ENCODE peak calls at places on chromosome 11, in nine cellular contexts. X, U, V, O, A, H, I, P and W are unnamed samples.

GRCh38 chr11:67640021-67640757 is 626 bp upstream of the TBX10 start:
- DNase-seq in X (no peak), U (peak), V (peak), O (peak), A (no peak), H (peak), I (peak), P (peak), W (peak)

GRCh38 chr11:2590951-2591754 is 108.6 kb downstream of the KCNQ1OT1 start:
- DNase-seq in X (no peak), U (no peak), V (no peak), O (no peak), A (peak), H (no peak), I (no peak), P (peak), W (peak)

GRCh38 chr11:8330896-8331295 is 67.2 kb upstream of the LMO1 start:
- DNase-seq in X (no peak), U (no peak), V (no peak), O (no peak), A (no peak), H (no peak), I (no peak), P (no peak), W (no peak)

GRCh38 chr11:130068986-130069683 is 559 bp upstream of the APLP2 start:
- DNase-seq in X (peak), U (no peak), V (peak), O (peak), A (no peak), H (no peak), I (no peak), P (no peak), W (peak)

GRCh38 chr11:118899296-118899688 is 15.6 kb downstream of the CXCR5 start:
- DNase-seq in X (no peak), U (no peak), V (no peak), O (no peak), A (no peak), H (no peak), I (no peak), P (peak), W (no peak)

GRCh38 chr11:116731097-116731761 is 41.6 kb downstream of the BUD13 start:
- DNase-seq in X (no peak), U (no peak), V (no peak), O (peak), A (peak), H (no peak), I (peak), P (no peak), W (peak)

GRCh38 chr11:110747531-110747930 is 35.3 kb upstream of the ARHGAP20 start:
- DNase-seq in X (no peak), U (no peak), V (no peak), O (no peak), A (no peak), H (no peak), I (no peak), P (no peak), W (no peak)

GRCh38 chr11:12599408-12600143 is 74.6 kb upstream of the TEAD1 start:
- DNase-seq in X (peak), U (peak), V (peak), O (peak), A (peak), H (peak), I (peak), P (peak), W (peak)

GRCh38 chr11:112025682-112026081 is 474 bp downstream of the DLAT start:
- DNase-seq in X (no peak), U (peak), V (no peak), O (peak), A (no peak), H (no peak), I (peak), P (no peak), W (no peak)

GRCh38 chr11:126263489-126263888 is 5.2 kb downstream of the SRPRA start:
- DNase-seq in X (no peak), U (no peak), V (no peak), O (no peak), A (no peak), H (no peak), I (no peak), P (no peak), W (no peak)

GRCh38 chr11:117057317-117057716 is 40.9 kb downstream of the SIK3 start:
- DNase-seq in X (no peak), U (no peak), V (no peak), O (no peak), A (no peak), H (no peak), I (no peak), P (no peak), W (no peak)

GRCh38 chr11:83007477-83007876 is 64.2 kb downstream of the RAB30 start:
- DNase-seq in X (no peak), U (no peak), V (no peak), O (no peak), A (no peak), H (no peak), I (no peak), P (no peak), W (no peak)

GRCh38 chr11:4183410-4184057 is 88.9 kb downstream of the RRM1 start:
- DNase-seq in X (no peak), U (no peak), V (no peak), O (no peak), A (no peak), H (no peak), I (no peak), P (no peak), W (no peak)

GRCh38 chr11:4185561-4185960 is 91.0 kb downstream of the RRM1 start:
- DNase-seq in X (no peak), U (no peak), V (no peak), O (no peak), A (no peak), H (no peak), I (no peak), P (no peak), W (no peak)

GRCh38 chr11:4184163-4184916 is 89.7 kb downstream of the RRM1 start:
- DNase-seq in X (peak), U (no peak), V (no peak), O (peak), A (no peak), H (no peak), I (no peak), P (no peak), W (no peak)

GRCh38 chr11:4187055-4187988 is 92.7 kb downstream of the RRM1 start:
- DNase-seq in X (peak), U (peak), V (peak), O (peak), A (peak), H (peak), I (peak), P (peak), W (peak)

DNA sequence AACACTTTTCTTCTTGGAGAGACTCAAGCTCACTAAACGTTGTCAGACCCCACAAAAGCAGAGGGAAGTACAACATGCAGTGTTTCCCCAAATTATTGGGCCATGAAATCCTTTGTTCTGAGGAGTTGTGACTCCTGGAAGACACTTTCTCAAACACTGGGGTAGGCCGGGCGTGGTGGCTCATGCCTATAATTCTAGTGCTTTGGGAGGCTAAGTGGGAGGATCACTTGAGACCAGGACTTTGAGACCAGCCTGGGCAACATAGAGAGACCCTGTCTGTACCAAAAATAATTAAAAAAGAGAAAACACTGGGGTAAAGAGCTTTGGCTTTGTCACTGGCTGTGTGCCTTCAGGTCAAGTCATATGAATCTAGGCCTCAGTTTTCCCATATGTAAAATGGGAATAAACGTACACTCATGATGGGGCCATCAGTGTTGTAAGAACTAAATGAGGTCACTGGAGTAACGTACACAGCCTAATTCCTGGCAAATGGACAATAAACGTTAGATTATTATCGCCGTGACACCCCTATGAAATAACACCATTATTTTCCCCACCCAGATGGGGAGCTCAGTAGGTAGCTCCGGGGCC is 92.0 kb downstream of the RRM1 start:
- DNase-seq in X (no peak), U (no peak), V (no peak), O (no peak), A (no peak), H (no peak), I (no peak), P (no peak), W (no peak)
- H3K4me3 ChIP-seq in X (peak), U (peak), V (peak), O (peak), A (peak), H (peak), I (peak), P (no peak), W (peak)

DNA sequence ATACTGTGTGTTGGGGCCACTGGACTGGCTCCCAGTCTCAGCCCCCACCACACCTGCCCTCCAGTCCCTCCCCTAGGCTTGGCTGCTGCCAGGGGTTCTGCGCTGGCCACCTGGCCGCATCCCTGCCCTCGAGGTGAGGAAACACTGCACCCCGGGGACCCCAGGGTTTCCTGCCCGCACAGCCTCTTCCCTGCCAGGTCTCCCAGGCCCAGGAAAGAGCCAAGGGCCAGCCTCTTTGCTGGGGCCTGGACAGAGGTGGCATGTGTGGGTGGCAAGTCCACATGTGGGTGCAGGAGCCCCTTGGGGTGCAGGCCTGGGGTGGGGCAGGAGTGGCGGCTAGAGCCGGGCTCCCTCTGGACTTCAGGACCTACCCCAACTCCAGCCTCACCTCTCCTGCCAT is 2.5 kb downstream of the EPS8L2 start:
- DNase-seq in X (no peak), U (no peak), V (no peak), O (no peak), A (no peak), H (no peak), I (no peak), P (peak), W (no peak)
- H3K4me3 ChIP-seq in X (no peak), U (no peak), V (no peak), O (no peak), A (no peak), H (no peak), I (peak), P (no peak), W (peak)

GRCh38 chr11:47987310-47987709 is 7.0 kb downstream of the PTPRJ start:
- DNase-seq in X (no peak), U (no peak), V (no peak), O (no peak), A (no peak), H (peak), I (no peak), P (no peak), W (no peak)

GRCh38 chr11:47986219-47986618 is 5.9 kb downstream of the PTPRJ start:
- DNase-seq in X (no peak), U (no peak), V (no peak), O (no peak), A (no peak), H (no peak), I (no peak), P (no peak), W (no peak)

GRCh38 chr11:47986742-47987141 is 6.4 kb downstream of the PTPRJ start:
- DNase-seq in X (no peak), U (no peak), V (no peak), O (no peak), A (no peak), H (no peak), I (no peak), P (no peak), W (no peak)

GRCh38 chr11:47989779-47990178 is 9.4 kb downstream of the PTPRJ start:
- DNase-seq in X (no peak), U (no peak), V (no peak), O (no peak), A (no peak), H (no peak), I (no peak), P (no peak), W (no peak)

GRCh38 chr11:47987781-47988180 is 7.4 kb downstream of the PTPRJ start:
- DNase-seq in X (no peak), U (no peak), V (no peak), O (no peak), A (no peak), H (peak), I (no peak), P (peak), W (no peak)
- H3K4me3 ChIP-seq in X (peak), U (peak), V (no peak), O (no peak), A (no peak), H (no peak), I (no peak), P (no peak), W (no peak)

GRCh38 chr11:64165482-64165841 is 451 bp downstream of the MACROD1 start:
- DNase-seq in X (no peak), U (peak), V (no peak), O (no peak), A (no peak), H (peak), I (no peak), P (no peak), W (peak)

GRCh38 chr11:64161037-64161436 is 4.9 kb downstream of the MACROD1 start:
- DNase-seq in X (no peak), U (no peak), V (no peak), O (no peak), A (no peak), H (no peak), I (no peak), P (no peak), W (no peak)

GRCh38 chr11:64165842-64166635 is at the start of gene MACROD1:
- DNase-seq in X (peak), U (peak), V (peak), O (peak), A (peak), H (peak), I (peak), P (peak), W (peak)

GRCh38 chr11:64163951-64164350 is 2.0 kb downstream of the MACROD1 start:
- DNase-seq in X (no peak), U (no peak), V (no peak), O (no peak), A (no peak), H (no peak), I (no peak), P (no peak), W (no peak)

GRCh38 chr11:64164392-64165312 is 1.3 kb downstream of the MACROD1 start:
- DNase-seq in X (peak), U (no peak), V (no peak), O (no peak), A (peak), H (peak), I (peak), P (peak), W (peak)
- H3K4me3 ChIP-seq in X (peak), U (peak), V (peak), O (peak), A (peak), H (peak), I (peak), P (peak), W (peak)

GRCh38 chr11:65834202-65834601 is 439 bp downstream of the SNX32 start:
- DNase-seq in X (no peak), U (no peak), V (peak), O (no peak), A (no peak), H (no peak), I (no peak), P (no peak), W (no peak)
- H3K4me3 ChIP-seq in X (peak), U (no peak), V (peak), O (peak), A (peak), H (peak), I (no peak), P (no peak), W (peak)

GRCh38 chr11:134942633-134943032 is 530.6 kb upstream of the B3GAT1 start:
- DNase-seq in X (no peak), U (no peak), V (no peak), O (no peak), A (no peak), H (no peak), I (no peak), P (no peak), W (no peak)
- H3K4me3 ChIP-seq in X (no peak), U (no peak), V (no peak), O (no peak), A (no peak), H (no peak), I (no peak), P (no peak), W (no peak)

DNA sequence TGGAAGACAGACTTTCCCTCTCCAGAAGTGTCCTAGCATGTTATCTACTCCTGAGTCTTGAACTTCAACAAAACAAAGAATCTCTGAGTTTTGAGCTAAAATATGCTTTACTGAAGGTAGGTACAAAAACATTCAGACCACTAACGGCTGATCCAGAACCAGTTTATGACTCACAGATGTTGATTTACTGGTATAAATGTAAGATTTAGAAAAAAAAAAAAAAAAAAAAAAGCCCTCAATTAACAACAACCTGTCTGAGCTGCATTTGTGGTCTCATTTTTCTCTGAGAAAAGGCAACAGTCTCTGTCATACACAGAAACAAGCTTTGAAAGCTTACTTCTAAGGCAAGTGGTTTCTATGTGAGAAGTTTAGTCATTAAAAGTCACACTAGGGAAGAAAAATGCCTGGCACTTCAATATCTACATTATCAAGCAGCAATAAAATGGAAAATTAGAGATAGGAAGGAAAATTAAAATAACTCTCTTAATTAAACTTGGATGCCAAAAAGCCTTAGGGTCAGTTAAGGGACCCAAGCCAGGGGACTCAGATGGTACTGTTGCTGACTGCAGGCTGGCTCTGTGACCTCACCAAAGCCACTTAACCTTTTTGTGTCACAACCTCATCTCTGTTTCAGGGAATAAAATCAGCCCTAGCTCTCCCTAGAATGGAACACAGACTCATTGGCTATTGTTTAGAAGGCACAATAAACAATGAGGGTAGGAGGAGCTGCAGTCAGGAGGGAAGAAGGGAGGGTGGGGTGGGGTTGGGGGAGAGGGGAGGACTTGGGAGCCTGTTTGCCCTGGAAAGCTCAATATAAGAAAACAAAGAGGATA is 61.7 kb downstream of the ETS1 start:
- DNase-seq in X (no peak), U (no peak), V (peak), O (no peak), A (no peak), H (no peak), I (no peak), P (no peak), W (no peak)
- H3K4me3 ChIP-seq in X (no peak), U (no peak), V (no peak), O (no peak), A (no peak), H (no peak), I (no peak), P (no peak), W (no peak)

GRCh38 chr11:59000007-59000406 is 60.7 kb downstream of the GLYATL1 start:
- DNase-seq in X (no peak), U (no peak), V (no peak), O (no peak), A (no peak), H (no peak), I (no peak), P (no peak), W (no peak)
- H3K4me3 ChIP-seq in X (no peak), U (no peak), V (no peak), O (no peak), A (no peak), H (no peak), I (no peak), P (no peak), W (no peak)

DNA sequence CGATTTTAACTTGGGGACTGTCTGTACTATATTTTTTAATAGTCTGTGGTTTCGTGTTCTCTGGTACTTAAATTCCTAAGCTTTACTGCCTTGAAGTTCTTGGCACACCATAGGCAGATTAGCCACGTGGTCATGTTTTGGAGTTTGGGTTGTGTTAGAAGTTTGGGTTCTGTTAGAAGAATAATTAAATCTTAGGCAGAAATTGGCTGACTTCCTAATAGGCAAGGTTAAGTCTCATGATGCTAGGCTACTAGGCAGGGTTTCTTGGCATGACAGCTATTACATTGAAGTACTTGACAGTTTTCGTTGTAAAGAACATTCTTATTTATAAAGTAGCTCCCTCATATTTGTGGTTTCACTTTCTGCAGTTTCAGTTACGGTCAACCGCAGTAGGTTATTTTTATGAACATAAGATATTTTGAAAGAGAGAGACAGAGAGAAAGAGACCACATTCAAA is 30.0 kb upstream of the MMP7 start:
- DNase-seq in X (no peak), U (peak), V (peak), O (peak), A (no peak), H (no peak), I (no peak), P (no peak), W (no peak)
- H3K4me3 ChIP-seq in X (peak), U (peak), V (peak), O (no peak), A (no peak), H (no peak), I (no peak), P (no peak), W (peak)

GRCh38 chr11:19263333-19263732 is 22.6 kb upstream of the E2F8 start:
- DNase-seq in X (no peak), U (no peak), V (no peak), O (no peak), A (no peak), H (no peak), I (no peak), P (no peak), W (no peak)

GRCh38 chr11:19258651-19259230 is 18.0 kb upstream of the E2F8 start:
- DNase-seq in X (no peak), U (no peak), V (no peak), O (no peak), A (no peak), H (no peak), I (no peak), P (no peak), W (no peak)

GRCh38 chr11:19253817-19254216 is 13.1 kb upstream of the E2F8 start:
- DNase-seq in X (no peak), U (no peak), V (no peak), O (peak), A (no peak), H (no peak), I (no peak), P (no peak), W (no peak)

DNA sequence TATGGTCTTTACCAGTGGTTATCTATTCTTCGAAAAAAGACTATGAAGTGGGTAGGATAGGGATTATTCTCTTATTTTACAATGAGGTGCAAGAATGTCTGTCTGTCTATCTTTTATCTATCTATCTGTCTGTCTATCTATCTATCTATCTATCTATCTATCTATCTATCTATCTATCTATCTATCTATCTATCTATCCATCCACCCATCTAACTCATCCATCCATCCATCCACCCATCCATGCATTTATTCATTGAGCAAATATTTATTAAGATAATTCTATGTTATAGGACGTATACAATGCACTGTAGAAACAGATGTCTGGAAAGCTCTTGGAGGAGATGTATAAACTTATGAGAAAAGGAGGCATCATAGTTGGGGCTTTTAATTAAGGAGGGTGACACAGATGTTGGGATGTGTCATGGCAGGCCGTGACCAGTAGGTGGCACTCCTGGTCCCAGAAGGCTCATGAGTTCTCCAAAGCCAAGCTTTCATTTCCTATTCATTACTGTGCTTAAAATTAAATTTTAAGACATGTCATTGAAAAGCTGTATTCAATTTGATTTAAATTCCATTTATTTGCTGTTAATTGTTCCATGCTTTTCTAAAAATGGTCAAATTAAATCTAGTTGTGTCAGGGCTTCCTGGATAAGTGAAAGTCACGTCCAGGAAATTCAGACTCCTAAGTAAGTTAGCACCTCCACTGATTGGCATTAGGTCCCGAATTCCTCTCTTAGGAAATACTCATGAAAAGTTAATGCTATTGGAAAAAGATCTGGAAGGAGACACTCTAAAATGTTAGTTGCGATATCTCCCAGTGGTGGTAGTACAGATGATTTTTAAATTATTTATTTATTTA is 19.0 kb upstream of the E2F8 start:
- DNase-seq in X (peak), U (peak), V (peak), O (peak), A (peak), H (peak), I (no peak), P (peak), W (peak)
- H3K4me3 ChIP-seq in X (peak), U (no peak), V (no peak), O (no peak), A (no peak), H (no peak), I (no peak), P (no peak), W (no peak)